ENCODE peak calls at places on chromosome 1, in four cellular contexts. A, L, U and N are unnamed samples.
A peak's percentile ranks its signal among the peaks of the same experiment; 100 is the strongest.

GRCh38 chr1:234699795-234700665 is 90.1 kb upstream of the IRF2BP2 start:
- DNase-seq in A (peak; percentile 10), L (no peak), U (no peak), N (peak; percentile 79)

GRCh38 chr1:90154711-90155110 is 159.8 kb downstream of the ZNF326 start:
- DNase-seq in U (no peak), L (no peak), A (no peak), N (no peak)

GRCh38 chr1:43420874-43421273 is 31.2 kb downstream of the SZT2 start:
- DNase-seq in U (no peak), A (no peak), L (no peak), N (no peak)

GRCh38 chr1:234737915-234738314 is 127.9 kb upstream of the IRF2BP2 start:
- DNase-seq in U (no peak), A (no peak), L (no peak), N (no peak)

GRCh38 chr1:1019122-1019999 is 559 bp upstream of the AGRN start:
- DNase-seq in L (no peak), A (peak; percentile 61), U (peak; percentile 88), N (peak; percentile 88)

GRCh38 chr1:200670215-200671118 is 760 bp upstream of the DDX59 start:
- DNase-seq in L (no peak), U (peak; percentile 24), A (peak; percentile 69), N (peak; percentile 88)

GRCh38 chr1:47180603-47181094 is 9.2 kb downstream of the PDZK1IP1 start:
- DNase-seq in A (no peak), L (no peak), U (no peak), N (no peak)

GRCh38 chr1:50272923-50273322 is 150.3 kb downstream of the DMRTA2 start:
- DNase-seq in A (no peak), L (no peak), U (no peak), N (no peak)

GRCh38 chr1:168396940-168397680 is 116.4 kb downstream of the TBX19 start:
- DNase-seq in U (no peak), L (no peak), A (no peak), N (no peak)

GRCh38 chr1:21913258-21913657 is 23.9 kb downstream of the HSPG2 start:
- DNase-seq in L (no peak), U (no peak), A (no peak), N (no peak)

GRCh38 chr1:6860401-6860800 is 75.1 kb downstream of the CAMTA1 start:
- DNase-seq in L (no peak), A (peak; percentile 24), U (no peak), N (no peak)

GRCh38 chr1:206748348-206749034 is 22.1 kb upstream of the IL19 start:
- DNase-seq in U (no peak), A (no peak), L (no peak), N (no peak)

GRCh38 chr1:33502726-33503125 is 30.3 kb downstream of the ZSCAN20 start:
- DNase-seq in U (no peak), A (no peak), L (no peak), N (no peak)

GRCh38 chr1:184419734-184420161 is 32.9 kb downstream of the C1orf21 start:
- DNase-seq in L (no peak), A (no peak), U (no peak), N (no peak)

GRCh38 chr1:115090547-115090946 is 1.2 kb upstream of the TSPAN2 start:
- DNase-seq in A (no peak), U (no peak), L (no peak), N (peak; percentile 12)

GRCh38 chr1:184370850-184371249 is 16.0 kb upstream of the C1orf21 start:
- DNase-seq in A (no peak), L (no peak), U (no peak), N (no peak)

GRCh38 chr1:54413295-54413694 is 7.1 kb upstream of the SSBP3 start:
- DNase-seq in L (no peak), A (no peak), U (peak; percentile 39), N (no peak)

GRCh38 chr1:26162220-26162703 is 3.4 kb downstream of the FAM110D start:
- DNase-seq in U (no peak), A (no peak), L (no peak), N (no peak)

GRCh38 chr1:8015036-8015808 is 10.9 kb downstream of the ERRFI1 start:
- DNase-seq in U (peak; percentile 66), A (no peak), L (no peak), N (peak; percentile 65)

GRCh38 chr1:111199881-111200801 is at the start of gene DENND2D:
- DNase-seq in U (no peak), L (no peak), A (no peak), N (no peak)

GRCh38 chr1:10867138-10867721 is 70.8 kb upstream of the CASZ1 start:
- DNase-seq in U (no peak), A (no peak), L (no peak), N (peak; percentile 93)

GRCh38 chr1:14345925-14346550 is 252.4 kb upstream of the KAZN start:
- DNase-seq in L (no peak), U (no peak), A (peak; percentile 7), N (peak; percentile 57)

GRCh38 chr1:150971583-150972416 is 2.8 kb downstream of the CERS2 start:
- DNase-seq in L (no peak), U (peak; percentile 87), A (no peak), N (peak; percentile 57)

GRCh38 chr1:235503333-235504121 is 725 bp downstream of the B3GALNT2 start:
- DNase-seq in A (no peak), U (peak; percentile 35), L (no peak), N (peak; percentile 51)

GRCh38 chr1:44631647-44632510 is 42.4 kb downstream of the TMEM53 start:
- DNase-seq in L (no peak), U (peak; percentile 84), A (peak; percentile 48), N (peak; percentile 95)

GRCh38 chr1:181111559-181111958 is 23.1 kb downstream of the IER5 start:
- DNase-seq in L (no peak), U (peak; percentile 13), A (no peak), N (no peak)
- TF ChIP-seq TCF7L2 in L (no peak), U (no peak), A (no peak), N (no peak)

GRCh38 chr1:32332290-32333079 is 3.5 kb downstream of the MARCKSL1 start:
- DNase-seq in L (no peak), A (no peak), U (no peak), N (no peak)

GRCh38 chr1:32331549-32331948 is 4.5 kb downstream of the MARCKSL1 start:
- DNase-seq in A (no peak), L (no peak), U (no peak), N (no peak)

GRCh38 chr1:32334864-32335618 is 992 bp downstream of the MARCKSL1 start:
- DNase-seq in A (no peak), U (no peak), L (no peak), N (peak; percentile 89)

GRCh38 chr1:32334274-32334861 is 1.7 kb downstream of the MARCKSL1 start:
- DNase-seq in U (no peak), A (no peak), L (no peak), N (no peak)

GRCh38 chr1:32333251-32333963 is 2.6 kb downstream of the MARCKSL1 start:
- DNase-seq in L (no peak), U (no peak), A (no peak), N (no peak)
- H3K4me3 ChIP-seq in L (no peak overlapping the region), U (no peak overlapping the region), A (no peak overlapping the region), N (no peak overlapping the region)

GRCh38 chr1:59693431-59693830 is 121.3 kb upstream of the HOOK1 start:
- DNase-seq in A (no peak), L (no peak), U (no peak), N (no peak)

GRCh38 chr1:59692591-59692990 is 122.2 kb upstream of the HOOK1 start:
- DNase-seq in U (no peak), L (no peak), A (no peak), N (no peak)

GRCh38 chr1:59689741-59690140 is 125.0 kb upstream of the HOOK1 start:
- DNase-seq in L (no peak), A (no peak), U (no peak), N (no peak)

GRCh38 chr1:59690531-59690930 is 124.2 kb upstream of the HOOK1 start:
- DNase-seq in A (no peak), U (no peak), L (no peak), N (no peak)

GRCh38 chr1:59691261-59691660 is 123.5 kb upstream of the HOOK1 start:
- DNase-seq in A (no peak), U (no peak), L (no peak), N (no peak)
- TF ChIP-seq TCF7L2 in A (no peak), U (no peak), L (no peak), N (no peak)

GRCh38 chr1:40532844-40533424 is 1.5 kb downstream of the ZNF684 start:
- DNase-seq in A (peak; percentile 50), U (peak; percentile 73), L (peak; percentile 61), N (peak; percentile 65)
- H3K4me3 ChIP-seq in A (peak overlapping the region; percentile 72), U (peak overlapping the region; percentile 85), L (peak overlapping the region; percentile 89), N (peak overlapping the region; percentile 49)

GRCh38 chr1:224162768-224163167 is 20.3 kb upstream of the DEGS1 start:
- DNase-seq in L (no peak), U (no peak), A (no peak), N (no peak)

GRCh38 chr1:224163311-224163710 is 19.7 kb upstream of the DEGS1 start:
- DNase-seq in A (no peak), L (no peak), U (no peak), N (no peak)

GRCh38 chr1:224157316-224157715 is 25.7 kb upstream of the DEGS1 start:
- DNase-seq in L (no peak), U (no peak), A (no peak), N (no peak)

DNA sequence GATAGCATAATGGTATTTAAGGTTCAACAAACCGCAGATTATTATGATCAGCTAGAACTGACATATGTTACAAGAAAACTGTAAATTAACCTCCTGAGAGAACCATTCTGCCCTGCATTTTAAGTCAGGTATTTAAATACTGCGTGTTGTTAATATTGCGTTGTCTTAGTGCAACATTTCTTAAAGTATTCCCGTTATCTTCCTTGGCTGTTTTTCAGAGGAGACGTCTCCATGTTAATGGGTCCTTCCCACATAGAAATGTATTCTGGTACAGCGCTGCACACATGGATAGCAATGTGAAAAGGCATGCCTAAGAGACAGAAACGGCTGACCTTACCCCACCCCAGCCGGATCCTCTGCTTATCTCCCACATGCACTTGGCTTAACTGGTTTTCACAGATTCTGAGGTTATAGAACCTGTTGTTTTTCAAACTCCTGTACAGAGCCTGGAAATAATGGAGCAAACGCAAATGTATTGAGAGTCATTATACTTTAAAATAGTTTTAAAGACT is 22.8 kb upstream of the DEGS1 start:
- DNase-seq in A (no peak), U (no peak), L (no peak), N (peak; percentile 95)
- TF ChIP-seq TCF7L2 in A (no peak), U (no peak), L (no peak), N (peak; percentile 15)

GRCh38 chr1:220526294-220526693 is 1.6 kb upstream of the MARK1 start:
- DNase-seq in A (no peak), L (no peak), U (peak; percentile 10), N (no peak)

GRCh38 chr1:220528049-220528678 is at the start of gene MARK1:
- DNase-seq in A (no peak), U (no peak), L (no peak), N (no peak)

GRCh38 chr1:220529530-220529920 is 1.6 kb downstream of the MARK1 start:
- DNase-seq in U (no peak), A (no peak), L (no peak), N (no peak)

GRCh38 chr1:220528679-220529529 is 968 bp downstream of the MARK1 start:
- DNase-seq in U (no peak), A (no peak), L (no peak), N (no peak)

GRCh38 chr1:220527279-220528048 is 472 bp upstream of the MARK1 start:
- DNase-seq in A (no peak), U (no peak), L (no peak), N (no peak)
- H3K4me3 ChIP-seq in A (peak overlapping the region; percentile 71), U (peak overlapping the region; percentile 69), L (peak overlapping the region; percentile 33), N (no peak overlapping the region)